ENCODE peak calls at places on chromosomes 7 and 10, in six cellular contexts. O is skeletal muscle cell; H is amniotic epithelial cell; V is anterior cingulate cortex; U is activated T-helper 1 cell treated with anti-CD3 and anti-CD28 coated beads, Interleukin-12 subunit alpha, Interleukin-12 subunit beta, Interleukin-2, Interleukin-4 antibody, amounts not matched to agents 30 ng/mL and 10 ng/mL and 1 ng/mL, durations not matched to agents 14 hours and 24 hours and 36 hours; K is ovary. P is an unnamed sample.

GRCh38 chr7:114921636-114922150 is at the start of gene MDFIC:
- DNase-seq in O (no peak), H (no peak), V (no peak), U (no peak), K (peak), P (peak)

GRCh38 chr7:102273749-102274712 is 12.6 kb upstream of the SH2B2 start:
- DNase-seq in O (no peak), H (peak), V (no peak), U (no peak), K (no peak), P (no peak)

GRCh38 chr7:110988890-110989501 is 101.9 kb upstream of the LRRN3 start:
- DNase-seq in O (no peak), H (no peak), V (no peak), U (no peak), K (no peak), P (no peak)

GRCh38 chr10:17779761-17780160 is 27.8 kb downstream of the TMEM236 start:
- DNase-seq in O (no peak), H (no peak), V (no peak), U (no peak), K (no peak), P (no peak)

GRCh38 chr10:13990392-13990805 is 340.3 kb downstream of the FRMD4A start:
- DNase-seq in O (no peak), H (peak), V (no peak), U (no peak), K (peak), P (peak)

GRCh38 chr10:35451103-35452016 is 115.1 kb downstream of the CCNY start:
- DNase-seq in O (no peak), H (peak), V (no peak), U (no peak), K (no peak), P (peak)

GRCh38 chr10:119246862-119247549 is 39.6 kb downstream of the GRK5 start:
- DNase-seq in O (peak), H (peak), V (no peak), U (no peak), K (no peak), P (no peak)

GRCh38 chr7:41003031-41003925 is 699.6 kb downstream of the INHBA start:
- DNase-seq in O (no peak), H (peak), V (no peak), U (peak), K (no peak), P (peak)

GRCh38 chr7:69596723-69597277 is 1.5 kb upstream of the AUTS2 start:
- DNase-seq in O (no peak), H (no peak), V (no peak), U (no peak), K (no peak), P (no peak)

P was measured in left ventricle myocardium superior.